ENCODE peak calls at places on chromosomes 13 and 19, in seven cellular contexts. G is GM23338, Z is breast epithelium, J is heart left ventricle, S is IMR-90, B is colonic mucosa, Q is aorta. R is an unnamed sample.

GRCh38 chr13:93927431-93927830 is 552.1 kb downstream of the DCT start:
- DNase-seq in G (no peak), Z (no peak), J (no peak), S (no peak), B (no peak), Q (no peak), R (no peak)

GRCh38 chr13:43431279-43431678 is 355.5 kb downstream of the ENOX1 start:
- DNase-seq in G (peak; percentile 32), Z (no peak), J (no peak), S (no peak), B (no peak), Q (no peak), R (no peak)

GRCh38 chr19:15197275-15198005 is 3.4 kb downstream of the NOTCH3 start:
- DNase-seq in G (no peak), Z (no peak), J (no peak), S (peak; percentile 18), B (no peak), Q (no peak), R (no peak)

GRCh38 chr13:27920677-27921420 is 1.0 kb downstream of the PDX1 start:
- DNase-seq in G (peak; percentile 52), Z (no peak), J (no peak), S (peak; percentile 6), B (no peak), Q (no peak), R (no peak)

GRCh38 chr13:98089246-98089645 is 53.6 kb upstream of the FARP1 start:
- DNase-seq in G (no peak), Z (no peak), J (no peak), S (peak; percentile 76), B (no peak), Q (no peak), R (no peak)

GRCh38 chr13:63414247-63414646 is 1998.6 kb upstream of the PCDH20 start:
- DNase-seq in G (no peak), Z (no peak), J (no peak), S (no peak), B (no peak), Q (no peak), R (no peak)

GRCh38 chr13:97140611-97141010 is 81.5 kb upstream of the MBNL2 start:
- DNase-seq in G (no peak), Z (no peak), J (no peak), S (peak; percentile 48), B (no peak), Q (no peak), R (no peak)

GRCh38 chr19:35332817-35333216 is 3.8 kb downstream of the CD22 start:
- DNase-seq in G (peak; percentile 12), Z (no peak), J (no peak), S (no peak), B (no peak), Q (no peak), R (peak; percentile 39)

GRCh38 chr19:30253581-30253996 is 118.6 kb upstream of the ZNF536 start:
- DNase-seq in G (no peak), Z (no peak), J (no peak), S (no peak), B (no peak), Q (no peak), R (no peak)

GRCh38 chr13:30743319-30744055 is 8.1 kb downstream of the ALOX5AP start:
- DNase-seq in G (no peak), Z (no peak), J (peak; percentile 57), S (peak; percentile 99), B (peak; percentile 35), Q (peak; percentile 64), R (no peak)
- H3K27ac ChIP-seq in G (no peak overlapping the region), Z (peak overlapping the region; percentile 72), J (no peak overlapping the region), S (peak overlapping the region; percentile 79), B (peak overlapping the region; percentile 65), Q (peak overlapping the region; percentile 87), R (peak overlapping the region; percentile 56)

GRCh38 chr19:38036707-38037106 is 129.7 kb downstream of the SIPA1L3 start:
- DNase-seq in G (no peak), Z (no peak), J (no peak), S (no peak), B (no peak), Q (no peak), R (peak; percentile 54)
- H3K27ac ChIP-seq in G (peak overlapping the region; percentile 76), Z (no peak overlapping the region), J (no peak overlapping the region), S (no peak overlapping the region), B (no peak overlapping the region), Q (no peak overlapping the region), R (no peak overlapping the region)

DNA sequence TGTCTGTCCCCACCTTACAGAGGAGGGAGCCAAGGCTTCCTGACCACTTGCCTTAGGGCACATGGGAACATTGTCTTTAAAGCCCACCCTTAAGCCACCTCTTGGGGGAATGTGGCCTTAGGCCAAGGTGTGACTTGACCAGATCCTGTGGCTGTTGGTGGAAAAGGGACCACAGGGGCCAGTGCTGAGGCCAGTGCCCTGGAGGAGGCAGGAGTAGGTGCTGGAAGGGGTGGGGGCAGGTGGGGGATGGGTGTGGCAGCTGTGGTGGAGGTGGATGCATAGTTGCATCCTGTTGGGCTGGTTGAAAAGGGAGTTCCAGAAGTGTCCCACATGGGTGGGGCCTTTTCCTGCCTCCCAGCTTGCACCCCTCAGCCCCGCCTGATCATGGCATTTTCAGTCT is 44.8 kb downstream of the DNM2 start:
- DNase-seq in G (peak; percentile 38), Z (no peak), J (peak; percentile 67), S (no peak), B (peak; percentile 88), Q (no peak), R (peak; percentile 93)
- H3K27ac ChIP-seq in G (peak overlapping the region; percentile 39), Z (no peak overlapping the region), J (peak overlapping the region; percentile 78), S (no peak overlapping the region), B (peak overlapping the region; percentile 95), Q (no peak overlapping the region), R (peak overlapping the region; percentile 97)

GRCh38 chr19:46896076-46896794 is 35.4 kb downstream of the ARHGAP35 start:
- DNase-seq in G (no peak), Z (no peak), J (no peak), S (no peak), B (no peak), Q (no peak), R (no peak)
- H3K27ac ChIP-seq in G (no peak overlapping the region), Z (no peak overlapping the region), J (no peak overlapping the region), S (no peak overlapping the region), B (no peak overlapping the region), Q (no peak overlapping the region), R (no peak overlapping the region)

GRCh38 chr13:35596299-35596698 is 119.8 kb upstream of the MAB21L1 start:
- DNase-seq in G (no peak), Z (no peak), J (no peak), S (no peak), B (no peak), Q (no peak), R (no peak)
- H3K27ac ChIP-seq in G (no peak overlapping the region), Z (no peak overlapping the region), J (no peak overlapping the region), S (no peak overlapping the region), B (no peak overlapping the region), Q (no peak overlapping the region), R (no peak overlapping the region)

GRCh38 chr13:110391273-110391672 is 84.2 kb downstream of the COL4A2 start:
- DNase-seq in G (no peak), Z (no peak), J (no peak), S (peak; percentile 76), B (no peak), Q (no peak), R (no peak)

GRCh38 chr13:110382830-110383229 is 75.7 kb downstream of the COL4A2 start:
- DNase-seq in G (no peak), Z (no peak), J (no peak), S (no peak), B (no peak), Q (no peak), R (no peak)

GRCh38 chr13:110388141-110388943 is 81.3 kb downstream of the COL4A2 start:
- DNase-seq in G (peak; percentile 33), Z (no peak), J (peak; percentile 84), S (peak; percentile 83), B (no peak), Q (peak; percentile 77), R (peak; percentile 87)

GRCh38 chr13:110390572-110390971 is 83.5 kb downstream of the COL4A2 start:
- DNase-seq in G (no peak), Z (no peak), J (no peak), S (peak; percentile 97), B (no peak), Q (peak; percentile 43), R (no peak)

DNA sequence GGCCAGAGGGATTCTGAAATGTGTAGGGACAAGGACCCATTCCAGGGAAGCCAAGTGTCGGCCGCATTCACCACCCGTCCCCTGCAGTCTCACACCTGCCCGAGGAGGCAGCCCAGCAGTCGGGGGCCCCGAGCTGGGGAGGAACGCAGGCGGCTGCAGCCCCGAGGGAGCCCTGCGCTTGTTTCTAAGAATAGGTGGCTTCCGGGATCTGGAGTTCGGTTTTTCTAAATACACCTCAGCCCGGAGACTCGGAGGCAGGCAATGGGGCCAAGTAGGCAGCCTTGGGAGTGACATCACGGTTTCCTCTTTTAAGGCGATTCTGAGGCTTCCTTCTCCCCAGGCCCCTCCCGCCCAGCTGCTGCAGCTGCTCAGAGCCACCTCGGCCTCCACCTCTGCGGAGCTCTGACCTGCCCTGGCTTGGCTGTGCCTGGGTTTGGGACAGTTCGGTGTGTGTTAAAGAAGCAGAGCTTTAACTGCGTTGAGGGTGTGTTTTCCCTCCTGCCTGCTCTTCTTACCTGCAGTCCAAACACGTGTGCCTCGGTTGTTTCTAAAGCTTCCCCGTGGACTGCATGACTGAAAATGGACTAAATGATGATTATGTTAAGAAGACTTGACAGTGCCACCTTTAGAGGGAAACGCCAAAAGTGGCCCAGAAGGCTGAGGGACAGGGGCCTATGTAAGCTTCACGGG is 80.5 kb downstream of the COL4A2 start:
- DNase-seq in G (peak; percentile 62), Z (no peak), J (peak; percentile 82), S (peak; percentile 84), B (no peak), Q (peak; percentile 85), R (no peak)
- H3K27ac ChIP-seq in G (peak overlapping the region; percentile 84), Z (peak overlapping the region; percentile 77), J (peak overlapping the region; percentile 73), S (peak overlapping the region; percentile 86), B (peak overlapping the region; percentile 31), Q (peak overlapping the region; percentile 97), R (peak overlapping the region; percentile 26)

GRCh38 chr19:19471682-19472081 is 43.7 kb downstream of the TSSK6 start:
- DNase-seq in G (no peak), Z (no peak), J (no peak), S (no peak), B (no peak), Q (no peak), R (no peak)

GRCh38 chr19:19475845-19476828 is 39.2 kb downstream of the TSSK6 start:
- DNase-seq in G (peak; percentile 82), Z (no peak), J (no peak), S (no peak), B (no peak), Q (no peak), R (no peak)

GRCh38 chr19:19477705-19478383 is 37.5 kb downstream of the TSSK6 start:
- DNase-seq in G (no peak), Z (no peak), J (no peak), S (no peak), B (peak; percentile 75), Q (no peak), R (peak; percentile 34)

GRCh38 chr19:19470579-19470978 is 44.8 kb downstream of the TSSK6 start:
- DNase-seq in G (no peak), Z (no peak), J (no peak), S (no peak), B (no peak), Q (no peak), R (no peak)

GRCh38 chr19:19474950-19475781 is 40.2 kb downstream of the TSSK6 start:
- DNase-seq in G (peak; percentile 73), Z (no peak), J (no peak), S (no peak), B (no peak), Q (no peak), R (no peak)
- H3K27ac ChIP-seq in G (peak overlapping the region; percentile 55), Z (no peak overlapping the region), J (no peak overlapping the region), S (peak overlapping the region; percentile 10), B (no peak overlapping the region), Q (no peak overlapping the region), R (no peak overlapping the region)

GRCh38 chr13:66313408-66313807 is 916.7 kb downstream of the PCDH9 start:
- DNase-seq in G (no peak), Z (no peak), J (no peak), S (no peak), B (no peak), Q (no peak), R (no peak)
- H3K27ac ChIP-seq in G (no peak overlapping the region), Z (no peak overlapping the region), J (no peak overlapping the region), S (no peak overlapping the region), B (no peak overlapping the region), Q (no peak overlapping the region), R (no peak overlapping the region)